ENCODE peak calls at places on chromosomes 16 and 17, in six cellular contexts. V is H9; W is CD8-positive, alpha-beta T cell; X is CD4-positive, alpha-beta memory T cell; O is heart right ventricle; Y is left lobe of liver. T is an unnamed sample.

GRCh38 chr17:58591455-58591854 is 77.0 kb upstream of the MTMR4 start:
- DNase-seq in V (no peak), W (no peak), X (no peak), O (no peak), Y (no peak), T (no peak)

GRCh38 chr16:85753976-85754375 is 3.1 kb upstream of the C16orf74 start:
- DNase-seq in V (no peak), W (no peak), X (no peak), O (no peak), Y (no peak), T (no peak)

GRCh38 chr17:82611140-82612058 is 36.8 kb downstream of the WDR45B start:
- DNase-seq in V (no peak), W (no peak), X (no peak), O (no peak), Y (no peak), T (no peak)

GRCh38 chr16:52494621-52495020 is 52.3 kb downstream of the TOX3 start:
- DNase-seq in V (no peak), W (no peak), X (no peak), O (no peak), Y (no peak), T (no peak)

GRCh38 chr17:77501101-77501566 is 360.4 kb downstream of the SEC14L1 start:
- DNase-seq in V (no peak), W (no peak), X (peak; percentile 37), O (no peak), Y (no peak), T (no peak)

GRCh38 chr16:60636117-60636516 is 1400.1 kb downstream of the CDH8 start:
- DNase-seq in V (no peak), W (no peak), X (no peak), O (no peak), Y (no peak), T (no peak)

GRCh38 chr17:15408803-15409202 is 58.6 kb downstream of the CDRT4 start:
- DNase-seq in V (no peak), W (no peak), X (no peak), O (no peak), Y (no peak), T (no peak)

GRCh38 chr17:35879748-35880654 is at the start of gene CCL5:
- DNase-seq in V (no peak), W (no peak), X (peak; percentile 47), O (no peak), Y (no peak), T (no peak)

GRCh38 chr16:12092347-12092882 is 115.9 kb downstream of the SNX29 start:
- DNase-seq in V (no peak), W (no peak), X (no peak), O (no peak), Y (no peak), T (peak; percentile 79)

GRCh38 chr17:30352247-30352814 is 18.5 kb upstream of the TMIGD1 start:
- DNase-seq in V (no peak), W (no peak), X (no peak), O (no peak), Y (no peak), T (no peak)

GRCh38 chr16:72818286-72818845 is 229.6 kb downstream of the ZFHX3 start:
- DNase-seq in V (no peak), W (no peak), X (no peak), O (no peak), Y (no peak), T (no peak)